ENCODE peak calls at places on chromosome 14, in nine cellular contexts. B, O, P, U, J, A, G, F and E are unnamed samples.
A peak's percentile ranks its signal among the peaks of the same experiment; 100 is the strongest.

GRCh38 chr14:70909788-70910614 is 2.7 kb downstream of the PCNX1 start:
- DNase-seq in B (no peak), O (no peak), P (no peak), U (no peak), J (no peak), A (no peak), G (no peak), F (no peak), E (peak; percentile 16)

GRCh38 chr14:104390221-104390931 is 189.2 kb upstream of the C14orf180 start:
- DNase-seq in B (no peak), O (peak; percentile 9), P (no peak), U (peak; percentile 51), J (no peak), A (no peak), G (no peak), F (peak; percentile 45), E (peak; percentile 51)

GRCh38 chr14:90625445-90625844 is 190.8 kb downstream of the TTC7B start:
- DNase-seq in B (no peak), O (no peak), P (no peak), U (no peak), J (no peak), A (no peak), G (no peak), F (no peak), E (no peak)

GRCh38 chr14:46818147-46818546 is 166.6 kb upstream of the RPL10L start:
- DNase-seq in B (no peak), O (no peak), P (no peak), U (no peak), J (no peak), A (no peak), G (no peak), F (no peak), E (no peak)

GRCh38 chr14:70666364-70666691 is 24.6 kb downstream of the TTC9 start:
- DNase-seq in B (no peak), O (no peak), P (no peak), U (no peak), J (no peak), A (no peak), G (no peak), F (no peak), E (no peak)

GRCh38 chr14:38205949-38206665 is 1.6 kb upstream of the SSTR1 start:
- DNase-seq in B (no peak), O (no peak), P (no peak), U (no peak), J (no peak), A (no peak), G (no peak), F (no peak), E (no peak)

GRCh38 chr14:39140170-39140569 is 26.0 kb downstream of the GEMIN2 start:
- DNase-seq in B (no peak), O (no peak), P (no peak), U (no peak), J (no peak), A (no peak), G (no peak), F (no peak), E (peak; percentile 30)

GRCh38 chr14:67331368-67332125 is 28.1 kb downstream of the ATP6V1D start:
- DNase-seq in B (no peak), O (no peak), P (no peak), U (no peak), J (no peak), A (no peak), G (no peak), F (no peak), E (no peak)

GRCh38 chr14:33401326-33401725 is 462.6 kb downstream of the NPAS3 start:
- DNase-seq in B (no peak), O (no peak), P (no peak), U (no peak), J (no peak), A (no peak), G (no peak), F (no peak), E (no peak)

GRCh38 chr14:74589291-74589879 is 22.7 kb downstream of the LTBP2 start:
- DNase-seq in B (no peak), O (no peak), P (no peak), U (no peak), J (no peak), A (no peak), G (no peak), F (no peak), E (no peak)

GRCh38 chr14:103029936-103030335 is 27.4 kb downstream of the CDC42BPB start:
- DNase-seq in B (no peak), O (no peak), P (no peak), U (no peak), J (no peak), A (no peak), G (no peak), F (peak; percentile 60), E (no peak)

GRCh38 chr14:63717704-63718103 is 10.2 kb downstream of the SGPP1 start:
- DNase-seq in B (no peak), O (no peak), P (no peak), U (no peak), J (no peak), A (no peak), G (no peak), F (no peak), E (no peak)

GRCh38 chr14:68951051-68951797 is 27.9 kb downstream of the ACTN1 start:
- DNase-seq in B (no peak), O (peak; percentile 86), P (no peak), U (peak; percentile 76), J (no peak), A (peak; percentile 86), G (peak; percentile 82), F (peak; percentile 99), E (no peak)

GRCh38 chr14:81246561-81247270 is 26.0 kb upstream of the GTF2A1 start:
- DNase-seq in B (no peak), O (no peak), P (no peak), U (no peak), J (no peak), A (no peak), G (peak; percentile 39), F (no peak), E (no peak)

GRCh38 chr14:36313898-36314297 is 6.5 kb downstream of the MBIP start:
- DNase-seq in B (no peak), O (no peak), P (no peak), U (no peak), J (no peak), A (no peak), G (no peak), F (no peak), E (no peak)

GRCh38 chr14:75427126-75427481 is 718 bp upstream of the JDP2 start:
- DNase-seq in B (no peak), O (no peak), P (no peak), U (peak; percentile 76), J (no peak), A (peak; percentile 33), G (peak; percentile 67), F (no peak), E (no peak)

GRCh38 chr14:24817638-24818053 is 183.7 kb upstream of the GZMB start:
- DNase-seq in B (no peak), O (no peak), P (no peak), U (no peak), J (no peak), A (peak; percentile 15), G (no peak), F (no peak), E (no peak)
- H3K4me3 ChIP-seq in B (no peak overlapping the region), O (no peak overlapping the region), P (no peak overlapping the region), U (no peak overlapping the region), J (no peak overlapping the region), A (no peak overlapping the region), G (no peak overlapping the region), F (no peak overlapping the region), E (no peak overlapping the region)

GRCh38 chr14:93733646-93734045 is 54.6 kb downstream of the PRIMA1 start:
- DNase-seq in B (no peak), O (no peak), P (no peak), U (no peak), J (no peak), A (no peak), G (no peak), F (no peak), E (peak; percentile 57)
- H3K4me3 ChIP-seq in B (no peak overlapping the region), O (no peak overlapping the region), P (no peak overlapping the region), U (no peak overlapping the region), J (no peak overlapping the region), A (no peak overlapping the region), G (no peak overlapping the region), F (no peak overlapping the region), E (no peak overlapping the region)

GRCh38 chr14:100693877-100694578 is 32.7 kb upstream of the DLK1 start:
- DNase-seq in B (no peak), O (no peak), P (no peak), U (no peak), J (no peak), A (no peak), G (no peak), F (no peak), E (no peak)

GRCh38 chr14:100690672-100691071 is 36.0 kb upstream of the DLK1 start:
- DNase-seq in B (no peak), O (no peak), P (no peak), U (no peak), J (no peak), A (no peak), G (no peak), F (no peak), E (no peak)

GRCh38 chr14:100692859-100693558 is 33.7 kb upstream of the DLK1 start:
- DNase-seq in B (no peak), O (no peak), P (peak; percentile 61), U (peak; percentile 77), J (no peak), A (no peak), G (no peak), F (no peak), E (no peak)

GRCh38 chr14:100691395-100692025 is 35.2 kb upstream of the DLK1 start:
- DNase-seq in B (no peak), O (no peak), P (no peak), U (no peak), J (no peak), A (no peak), G (no peak), F (no peak), E (no peak)

DNA sequence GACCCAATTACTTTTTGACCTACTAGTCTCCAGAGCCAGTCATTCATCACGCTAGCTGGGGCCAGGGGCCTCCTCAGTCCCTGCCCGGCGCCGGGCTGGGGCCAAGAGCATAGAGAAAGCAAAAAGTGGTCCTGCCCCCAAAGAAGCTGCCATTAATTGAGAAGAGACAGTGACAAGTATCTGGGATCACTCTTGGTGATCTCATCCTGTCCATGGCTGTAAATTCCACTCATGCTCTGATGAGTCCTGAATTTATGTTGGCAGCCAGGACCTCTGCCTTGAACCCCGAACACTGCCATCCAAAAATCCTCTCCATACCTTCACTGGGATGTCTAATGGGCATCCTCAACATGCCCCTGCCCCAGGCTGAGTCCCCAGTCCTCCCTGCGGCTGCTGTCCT is 34.4 kb upstream of the DLK1 start:
- DNase-seq in B (no peak), O (no peak), P (no peak), U (no peak), J (no peak), A (no peak), G (no peak), F (no peak), E (no peak)
- H3K4me3 ChIP-seq in B (no peak overlapping the region), O (no peak overlapping the region), P (no peak overlapping the region), U (no peak overlapping the region), J (no peak overlapping the region), A (no peak overlapping the region), G (no peak overlapping the region), F (no peak overlapping the region), E (no peak overlapping the region)

GRCh38 chr14:93789366-93790130 is 1.3 kb upstream of the PRIMA1 start:
- DNase-seq in B (no peak), O (no peak), P (no peak), U (no peak), J (no peak), A (no peak), G (no peak), F (peak; percentile 76), E (peak; percentile 39)
- H3K4me3 ChIP-seq in B (no peak overlapping the region), O (peak overlapping the region; percentile 61), P (no peak overlapping the region), U (peak overlapping the region; percentile 37), J (peak overlapping the region; percentile 80), A (peak overlapping the region; percentile 54), G (peak overlapping the region; percentile 46), F (peak overlapping the region; percentile 70), E (peak overlapping the region; percentile 67)